ENCODE peak calls at places on chromosomes 6 and 20, in seven cellular contexts. P, T, Z, K, I, O and Y are unnamed samples.

GRCh38 chr20:1809611-1810510 is 85.3 kb upstream of the SIRPA start:
- DNase-seq in P (peak; percentile 59), T (no peak), Z (peak; percentile 5), K (no peak), I (no peak), O (no peak), Y (no peak)

GRCh38 chr20:17794400-17794799 is 94.6 kb downstream of the BANF2 start:
- DNase-seq in P (no peak), T (no peak), Z (no peak), K (no peak), I (no peak), O (no peak), Y (no peak)

GRCh38 chr20:39563406-39563805 is 601.3 kb downstream of the DHX35 start:
- DNase-seq in P (no peak), T (no peak), Z (no peak), K (no peak), I (no peak), O (no peak), Y (no peak)

GRCh38 chr6:155256122-155256795 is 7.6 kb upstream of the CLDN20 start:
- DNase-seq in P (no peak), T (no peak), Z (no peak), K (no peak), I (no peak), O (no peak), Y (no peak)

GRCh38 chr20:13941031-13941430 is 49.4 kb downstream of the SEL1L2 start:
- DNase-seq in P (no peak), T (no peak), Z (no peak), K (no peak), I (no peak), O (no peak), Y (no peak)

GRCh38 chr6:143575840-143576498 is 64.4 kb upstream of the FUCA2 start:
- DNase-seq in P (peak; percentile 35), T (no peak), Z (no peak), K (no peak), I (no peak), O (no peak), Y (no peak)

GRCh38 chr6:80618953-80619352 is 512.5 kb downstream of the BCKDHB start:
- DNase-seq in P (peak; percentile 30), T (no peak), Z (no peak), K (no peak), I (no peak), O (no peak), Y (no peak)

GRCh38 chr20:33668087-33668790 is 1.5 kb downstream of the ACTL10 start:
- DNase-seq in P (peak; percentile 84), T (peak; percentile 55), Z (peak; percentile 79), K (no peak), I (no peak), O (peak; percentile 76), Y (peak; percentile 38)

GRCh38 chr20:32742322-32743236 is 688 bp downstream of the COMMD7 start:
- DNase-seq in P (no peak), T (no peak), Z (no peak), K (peak; percentile 70), I (no peak), O (no peak), Y (no peak)

GRCh38 chr6:96626749-96627353 is 63.9 kb downstream of the FHL5 start:
- DNase-seq in P (peak; percentile 30), T (no peak), Z (peak; percentile 43), K (no peak), I (peak; percentile 15), O (no peak), Y (peak; percentile 32)

GRCh38 chr20:62344782-62345181 is 22.3 kb downstream of the LAMA5 start:
- DNase-seq in P (no peak), T (no peak), Z (no peak), K (no peak), I (no peak), O (no peak), Y (no peak)

GRCh38 chr6:31402324-31403282 is 792 bp upstream of the MICA start:
- DNase-seq in P (no peak), T (no peak), Z (no peak), K (no peak), I (no peak), O (no peak), Y (no peak)

GRCh38 chr20:14712302-14712739 is 374.9 kb upstream of the FLRT3 start:
- DNase-seq in P (peak; percentile 37), T (no peak), Z (no peak), K (no peak), I (no peak), O (no peak), Y (no peak)

GRCh38 chr20:35467339-35468224 is 12.2 kb downstream of the CEP250 start:
- DNase-seq in P (no peak), T (no peak), Z (no peak), K (no peak), I (no peak), O (peak; percentile 68), Y (no peak)

GRCh38 chr6:30171677-30172471 is 8.5 kb downstream of the TRIM15 start:
- DNase-seq in P (no peak), T (no peak), Z (no peak), K (no peak), I (no peak), O (peak; percentile 71), Y (no peak)

GRCh38 chr6:170080169-170080827 is 210.6 kb downstream of the DLL1 start:
- DNase-seq in P (no peak), T (no peak), Z (peak; percentile 10), K (peak; percentile 44), I (no peak), O (no peak), Y (no peak)

GRCh38 chr6:2739335-2739734 is 11.4 kb downstream of the MYLK4 start:
- DNase-seq in P (peak; percentile 43), T (no peak), Z (no peak), K (no peak), I (no peak), O (no peak), Y (no peak)

GRCh38 chr6:25359891-25360290 is 80.7 kb downstream of the CARMIL1 start:
- DNase-seq in P (no peak), T (no peak), Z (no peak), K (no peak), I (no peak), O (no peak), Y (no peak)

GRCh38 chr6:45675634-45676033 is 297.9 kb upstream of the SUPT3H start:
- DNase-seq in P (no peak), T (no peak), Z (no peak), K (peak; percentile 52), I (no peak), O (no peak), Y (no peak)

GRCh38 chr6:168035661-168036616 is 38.5 kb downstream of the KIF25 start:
- DNase-seq in P (peak; percentile 11), T (no peak), Z (no peak), K (no peak), I (no peak), O (no peak), Y (no peak)